ENCODE peak calls at places on chromosomes 13 and 19, in nine cellular contexts. M is left ventricle myocardium inferior, N is fibroblast of pulmonary artery, G is astrocyte of the cerebellum, X is brain microvascular endothelial cell, T is heart right ventricle, K is coronary artery, I is fibroblast of the aortic adventitia, Y is AG10803. Q is an unnamed sample.

GRCh38 chr19:20079487-20079886 is 1.7 kb downstream of the ZNF90 start:
- DNase-seq in G (no peak), T (no peak), K (no peak), I (peak), N (peak), X (no peak), Y (no peak), M (no peak), Q (no peak)

GRCh38 chr13:107365466-107366215 is 797.7 kb upstream of the ARGLU1 start:
- DNase-seq in M (no peak), X (peak), N (peak), G (no peak), Y (peak), I (no peak), K (no peak), T (no peak), Q (no peak)

GRCh38 chr13:74134777-74135305 is 637 bp upstream of the KLF12 start:
- DNase-seq in K (peak), Y (no peak), X (peak), T (peak), G (no peak), M (peak), N (no peak), I (no peak), Q (peak)

GRCh38 chr13:93771229-93771628 is 544.6 kb downstream of the GPC6 start:
- DNase-seq in I (no peak), G (peak), K (no peak), T (no peak), N (no peak), M (no peak), X (no peak), Y (no peak), Q (no peak)

GRCh38 chr19:29672933-29673336 is 7.7 kb downstream of the PLEKHF1 start:
- DNase-seq in K (no peak), N (no peak), M (no peak), X (no peak), G (no peak), T (no peak), Y (no peak), I (no peak), Q (no peak)

GRCh38 chr13:99575376-99575775 is 74.1 kb downstream of the TM9SF2 start:
- DNase-seq in G (no peak), K (no peak), N (no peak), M (no peak), X (no peak), Y (no peak), I (no peak), T (no peak), Q (no peak)

GRCh38 chr13:104385409-104385808 is 1319.2 kb upstream of the SLC10A2 start:
- DNase-seq in X (peak), N (peak), Y (no peak), G (peak), I (peak), T (no peak), K (no peak), M (no peak), Q (peak)

GRCh38 chr13:80924596-80924995 is 583.7 kb upstream of the SPRY2 start:
- DNase-seq in K (no peak), M (no peak), G (no peak), Y (no peak), N (peak), X (peak), T (no peak), I (peak), Q (no peak)

GRCh38 chr19:6211632-6212402 is 68.0 kb downstream of the MLLT1 start:
- DNase-seq in X (no peak), N (no peak), M (no peak), T (no peak), K (no peak), I (no peak), G (no peak), Y (no peak), Q (no peak)

GRCh38 chr13:49952168-49952567 is 16.0 kb upstream of the SPRYD7 start:
- DNase-seq in M (no peak), T (no peak), X (no peak), N (no peak), K (no peak), G (no peak), Y (no peak), I (no peak), Q (no peak)

GRCh38 chr19:29697523-29698261 is 17.4 kb downstream of the C19orf12 start:
- DNase-seq in X (no peak), I (no peak), M (no peak), N (no peak), Y (no peak), G (no peak), K (no peak), T (no peak), Q (no peak)

GRCh38 chr13:29536853-29537252 is 58.6 kb downstream of the SLC7A1 start:
- DNase-seq in K (no peak), G (no peak), Y (no peak), N (no peak), X (no peak), T (no peak), I (no peak), M (no peak), Q (no peak)

GRCh38 chr19:15616183-15616582 is 1.2 kb downstream of the CYP4F8 start:
- DNase-seq in K (no peak), G (no peak), N (no peak), T (no peak), M (no peak), Y (no peak), X (no peak), I (no peak), Q (no peak)

GRCh38 chr19:29879655-29879974 is 62.4 kb upstream of the URI1 start:
- DNase-seq in M (no peak), N (no peak), I (no peak), Y (no peak), K (no peak), X (no peak), T (no peak), G (no peak), Q (no peak)

GRCh38 chr19:50383307-50383851 is 768 bp upstream of the POLD1 start:
- DNase-seq in X (peak), Y (no peak), N (no peak), K (no peak), G (no peak), T (no peak), I (no peak), M (no peak), Q (no peak)

GRCh38 chr19:15456871-15457700 is 7.3 kb downstream of the RASAL3 start:
- DNase-seq in Y (no peak), M (no peak), X (no peak), I (no peak), G (no peak), K (no peak), T (no peak), N (no peak), Q (no peak)

GRCh38 chr19:55586976-55587668 is 6.5 kb upstream of the ZNF579 start:
- DNase-seq in M (peak), T (peak), I (peak), N (peak), K (peak), X (peak), G (peak), Y (peak), Q (peak)

GRCh38 chr13:88124142-88124541 is 453.0 kb downstream of the SLITRK5 start:
- DNase-seq in K (no peak), M (no peak), T (no peak), N (no peak), G (no peak), I (no peak), X (no peak), Y (no peak), Q (no peak)

GRCh38 chr13:76879211-76879875 is 6.9 kb downstream of the KCTD12 start:
- DNase-seq in X (peak), G (no peak), T (peak), M (peak), I (peak), N (peak), K (peak), Y (peak), Q (peak)

GRCh38 chr13:84132491-84132890 is 250.2 kb upstream of the SLITRK1 start:
- DNase-seq in I (no peak), Y (no peak), X (no peak), K (no peak), N (no peak), G (no peak), M (no peak), T (no peak), Q (no peak)
- TF ChIP-seq CTCF in I (no peak), Y (no peak), X (no peak), K (no peak), N (no peak), G (no peak), M (no peak), T (no peak), Q (no peak)

DNA sequence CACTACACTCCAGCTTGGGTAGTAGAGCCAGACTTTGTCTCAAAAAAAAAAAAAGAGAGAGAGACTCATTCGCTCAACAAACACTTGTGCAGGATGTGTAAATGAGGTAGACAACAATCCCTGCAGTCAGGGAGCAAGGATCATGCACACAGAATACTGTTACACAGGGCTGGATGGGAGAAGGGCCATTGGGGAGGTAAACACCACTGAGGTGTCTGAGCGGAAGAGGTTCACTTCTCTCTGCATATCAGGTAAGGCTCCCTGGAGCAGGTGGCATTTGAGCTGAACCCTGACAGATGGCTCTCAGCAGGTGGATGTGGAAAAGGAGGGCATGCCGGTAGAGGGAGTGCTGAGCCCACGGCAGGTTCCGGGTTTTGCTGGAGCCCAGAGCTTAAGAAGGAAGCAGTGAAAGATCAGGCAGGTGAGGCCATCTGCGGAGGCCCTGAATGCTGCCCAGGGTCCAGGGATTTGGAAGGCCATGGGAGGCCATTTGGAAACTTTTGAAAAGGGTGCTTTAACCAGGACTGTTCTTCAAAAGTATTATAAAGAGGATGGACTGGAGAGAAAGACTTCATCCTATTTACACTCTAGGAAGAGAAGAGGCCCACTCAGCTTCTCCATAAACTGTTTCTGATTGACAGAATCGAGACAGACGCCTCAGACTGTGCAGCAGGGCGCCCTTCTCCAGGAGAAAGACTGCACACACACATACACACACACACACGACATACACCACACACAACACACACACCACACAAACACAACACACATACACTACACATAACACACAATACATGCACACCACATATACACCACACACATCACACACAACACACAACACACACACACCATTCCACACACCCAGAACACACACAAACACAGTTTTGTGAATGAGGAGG is 199.4 kb downstream of the USP12 start:
- DNase-seq in T (no peak), X (no peak), N (peak), I (peak), Y (no peak), M (no peak), K (no peak), G (no peak), Q (peak)
- TF ChIP-seq CTCF in T (peak), X (peak), N (peak), I (peak), Y (peak), M (peak), K (no peak), G (peak), Q (peak)

GRCh38 chr13:30934381-30934780 is 1.9 kb downstream of the TEX26 start:
- DNase-seq in I (no peak), K (no peak), M (no peak), G (no peak), T (no peak), Y (no peak), N (no peak), X (no peak), Q (no peak)
- TF ChIP-seq CTCF in I (no peak), K (no peak), M (no peak), G (peak), T (no peak), Y (peak), N (peak), X (peak), Q (no peak)

GRCh38 chr19:10335149-10336053 is 2.1 kb upstream of the RAVER1 start:
- DNase-seq in K (no peak), N (no peak), T (peak), I (no peak), G (no peak), M (no peak), Y (no peak), X (no peak), Q (no peak)
- TF ChIP-seq CTCF in K (no peak), N (no peak), T (no peak), I (no peak), G (no peak), M (no peak), Y (no peak), X (no peak), Q (no peak)

GRCh38 chr19:56594446-56594782 is 688 bp upstream of the ZNF71 start:
- DNase-seq in M (no peak), Y (no peak), I (no peak), N (no peak), T (no peak), G (no peak), K (no peak), X (no peak), Q (no peak)
- TF ChIP-seq CTCF in M (no peak), Y (no peak), I (no peak), N (no peak), T (no peak), G (no peak), K (no peak), X (no peak), Q (no peak)

DNA sequence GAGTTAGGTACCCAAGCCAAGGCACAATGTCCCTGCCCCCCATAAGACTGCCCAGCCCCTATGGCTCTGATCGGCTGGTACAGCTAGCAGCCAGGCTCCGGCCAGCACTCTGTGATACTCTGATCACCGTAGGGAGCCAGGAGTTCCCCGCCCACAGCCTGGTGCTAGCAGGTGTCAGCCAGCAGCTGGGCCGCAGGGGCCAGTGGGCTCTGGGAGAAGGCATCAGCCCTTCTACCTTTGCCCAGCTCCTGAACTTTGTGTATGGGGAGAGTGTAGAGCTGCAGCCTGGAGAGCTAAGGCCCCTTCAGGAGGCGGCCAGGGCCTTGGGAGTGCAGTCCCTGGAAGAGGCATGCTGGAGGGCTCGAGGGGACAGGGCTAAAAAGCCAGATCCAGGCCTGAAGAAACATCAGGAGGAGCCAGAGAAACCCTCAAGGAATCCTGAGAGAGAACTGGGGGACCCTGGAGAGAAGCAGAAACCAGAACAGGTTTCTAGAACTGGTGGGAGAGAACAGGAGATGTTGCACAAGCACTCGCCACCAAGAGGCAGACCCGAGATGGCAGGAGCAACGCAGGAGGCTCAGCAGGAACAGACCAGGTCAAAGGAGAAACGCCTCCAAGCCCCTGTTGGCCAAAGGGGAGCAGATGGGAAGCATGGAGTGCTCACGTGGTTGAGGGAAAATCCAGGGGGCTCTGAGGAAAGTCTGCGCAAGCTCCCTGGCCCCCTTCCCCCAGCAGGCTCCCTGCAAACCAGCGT is 3.0 kb upstream of the KMT2B start:
- DNase-seq in Y (no peak), K (no peak), G (no peak), T (no peak), I (no peak), N (no peak), M (no peak), X (no peak), Q (no peak)
- TF ChIP-seq CTCF in Y (no peak), K (no peak), G (no peak), T (no peak), I (no peak), N (no peak), M (no peak), X (no peak), Q (no peak)